ENCODE peak calls at places on chromosomes 1 and 21, in ten cellular contexts. H is CD4-positive, CD25-positive, alpha-beta regulatory T cell; F is cardiac muscle cell; N is GM23338; Z is neuronal stem cell; J is left lung; E is aorta; U is psoas muscle; V is NT2/D1; C is body of pancreas. L is an unnamed sample. For H3K4me1 and H3K27me3, the result is how much of the 10 kb centered on the place peaks cover.

GRCh38 chr1:243490748-243491686 is 235.2 kb downstream of the SDCCAG8 start:
- DNase-seq in N (peak), Z (no peak), J (no peak), C (no peak), H (no peak), V (peak), U (no peak), F (no peak), E (peak), L (no peak)

GRCh38 chr1:7761103-7761502 is 10.0 kb upstream of the VAMP3 start:
- DNase-seq in H (no peak), F (no peak), C (no peak), Z (no peak), V (no peak), N (peak), U (no peak), E (no peak), J (no peak), L (no peak)

GRCh38 chr1:12407050-12407961 is 177.5 kb downstream of the VPS13D start:
- DNase-seq in V (no peak), F (no peak), Z (no peak), C (peak), H (peak), J (no peak), N (peak), U (no peak), E (no peak), L (no peak)

GRCh38 chr1:57839067-57839466 is 415.2 kb upstream of the DAB1 start:
- DNase-seq in J (no peak), U (no peak), F (no peak), H (no peak), N (no peak), E (no peak), C (no peak), Z (no peak), V (no peak), L (no peak)

GRCh38 chr1:243549108-243549507 is 293.3 kb downstream of the SDCCAG8 start:
- DNase-seq in H (no peak), E (no peak), C (no peak), N (no peak), Z (no peak), J (no peak), F (no peak), V (no peak), U (no peak), L (no peak)

GRCh38 chr1:61090546-61090945 is 8.2 kb downstream of the NFIA start:
- DNase-seq in C (no peak), H (no peak), N (no peak), U (no peak), E (no peak), Z (no peak), F (no peak), J (no peak), V (no peak), L (no peak)

GRCh38 chr1:176648556-176648955 is 185.6 kb downstream of the PAPPA2 start:
- DNase-seq in U (no peak), H (no peak), C (no peak), E (no peak), N (no peak), F (no peak), J (no peak), Z (no peak), V (no peak), L (no peak)

GRCh38 chr1:84613026-84613425 is 38.8 kb upstream of the CTBS start:
- DNase-seq in F (no peak), E (no peak), Z (no peak), H (no peak), N (no peak), V (no peak), C (no peak), J (no peak), U (no peak), L (no peak)

GRCh38 chr1:194355488-194356106 is 1169.2 kb upstream of the B3GALT2 start:
- DNase-seq in E (no peak), U (no peak), N (no peak), Z (no peak), C (no peak), J (peak), V (no peak), F (no peak), H (no peak), L (no peak)

GRCh38 chr1:23930861-23931471 is 17.8 kb upstream of the CNR2 start:
- DNase-seq in V (no peak), N (no peak), J (no peak), Z (no peak), F (no peak), C (no peak), U (no peak), H (no peak), E (no peak), L (no peak)

GRCh38 chr1:102891868-102892625 is 216.3 kb downstream of the COL11A1 start:
- DNase-seq in E (no peak), F (no peak), N (no peak), H (no peak), J (no peak), Z (no peak), U (no peak), V (no peak), C (no peak), L (no peak)

GRCh38 chr1:50268049-50268448 is 155.2 kb downstream of the DMRTA2 start:
- DNase-seq in J (no peak), N (peak), H (peak), F (peak), E (no peak), V (peak), Z (peak), U (no peak), C (no peak), L (no peak)

GRCh38 chr1:156484480-156485058 is 16.0 kb downstream of the MEF2D start:
- DNase-seq in E (no peak), J (no peak), V (no peak), Z (no peak), N (no peak), F (no peak), H (no peak), C (no peak), U (no peak), L (no peak)

GRCh38 chr21:36452281-36452680 is 27.6 kb downstream of the CLDN14 start:
- DNase-seq in V (no peak), E (no peak), U (no peak), C (no peak), F (no peak), Z (no peak), J (no peak), N (no peak), H (no peak), L (no peak)

GRCh38 chr1:184622136-184622823 is 132.4 kb downstream of the EDEM3 start:
- DNase-seq in E (peak), Z (no peak), F (peak), V (no peak), N (no peak), J (no peak), C (no peak), U (peak), H (no peak), L (no peak)

GRCh38 chr1:41611068-41611931 is 126.8 kb upstream of the EDN2 start:
- DNase-seq in H (no peak), N (no peak), F (no peak), U (no peak), C (no peak), J (no peak), V (no peak), Z (no peak), E (no peak), L (no peak)

GRCh38 chr1:79044974-79045650 is 38.6 kb upstream of the ADGRL4 start:
- DNase-seq in E (peak), V (no peak), H (no peak), N (peak), U (no peak), F (peak), Z (no peak), C (no peak), J (peak), L (no peak)

GRCh38 chr1:37477198-37477931 is 3.0 kb downstream of the ZC3H12A start:
- DNase-seq in Z (no peak), E (peak), J (peak), N (peak), F (peak), U (peak), V (peak), H (peak), C (peak), L (no peak)

GRCh38 chr1:76835203-76835602 is 32.1 kb upstream of the ST6GALNAC5 start:
- DNase-seq in N (no peak), V (no peak), F (no peak), E (no peak), J (no peak), H (no peak), C (no peak), Z (no peak), U (no peak), L (no peak)

GRCh38 chr1:218510153-218510772 is 165.1 kb downstream of the TGFB2 start:
- DNase-seq in U (no peak), V (no peak), Z (no peak), F (no peak), J (no peak), H (no peak), N (no peak), E (no peak), C (no peak), L (no peak)

GRCh38 chr1:15616704-15617172 is 520 bp upstream of the DDI2 start:
- DNase-seq in J (no peak), U (no peak), F (no peak), N (peak), Z (peak), E (no peak), H (no peak), C (no peak), V (no peak), L (no peak)

GRCh38 chr1:217718873-217719272 is 87.7 kb downstream of the SPATA17 start:
- DNase-seq in Z (no peak), U (no peak), J (no peak), F (no peak), E (no peak), N (no peak), C (no peak), V (no peak), H (no peak), L (no peak)

GRCh38 chr1:90723561-90724108 is 6.5 kb upstream of the BARHL2 start:
- DNase-seq in H (no peak), N (peak), J (peak), Z (no peak), U (no peak), C (no peak), E (no peak), F (no peak), V (no peak), L (no peak)

GRCh38 chr1:16226495-16227179 is 10.3 kb downstream of the CPLANE2 start:
- DNase-seq in E (no peak), C (peak), U (peak), F (peak), J (peak), V (peak), Z (no peak), H (no peak), N (peak), L (no peak)

GRCh38 chr21:34078915-34079314 is 5.5 kb downstream of the MRPS6 start:
- DNase-seq in V (no peak), E (no peak), H (peak), U (no peak), N (no peak), Z (no peak), J (no peak), C (no peak), F (no peak), L (no peak)

GRCh38 chr1:92957020-92957734 is 4.1 kb downstream of the DIPK1A start:
- DNase-seq in N (no peak), H (peak), U (no peak), E (no peak), J (no peak), F (no peak), C (no peak), Z (no peak), V (no peak), L (no peak)

GRCh38 chr1:97119775-97120174 is 398.2 kb downstream of the PTBP2 start:
- DNase-seq in U (no peak), J (no peak), H (no peak), C (no peak), N (peak), Z (peak), V (peak), F (no peak), E (no peak), L (no peak)

GRCh38 chr1:99481391-99481996 is 164.4 kb upstream of the PALMD start:
- DNase-seq in E (no peak), H (peak), F (peak), C (peak), Z (peak), N (peak), V (peak), U (no peak), J (no peak), L (peak)

GRCh38 chr1:246142320-246142893 is 364.7 kb downstream of the SMYD3 start:
- DNase-seq in E (no peak), Z (no peak), U (no peak), C (no peak), V (no peak), H (no peak), J (no peak), F (no peak), N (no peak), L (no peak)

GRCh38 chr1:114153621-114154145 is at the start of gene SYT6:
- DNase-seq in F (peak), C (no peak), J (peak), H (no peak), E (no peak), Z (no peak), N (peak), U (no peak), V (no peak), L (no peak)

GRCh38 chr1:239543873-239544272 is 157.5 kb downstream of the CHRM3 start:
- DNase-seq in E (no peak), V (no peak), H (no peak), U (no peak), N (no peak), J (no peak), F (no peak), Z (no peak), C (no peak), L (no peak)

DNA sequence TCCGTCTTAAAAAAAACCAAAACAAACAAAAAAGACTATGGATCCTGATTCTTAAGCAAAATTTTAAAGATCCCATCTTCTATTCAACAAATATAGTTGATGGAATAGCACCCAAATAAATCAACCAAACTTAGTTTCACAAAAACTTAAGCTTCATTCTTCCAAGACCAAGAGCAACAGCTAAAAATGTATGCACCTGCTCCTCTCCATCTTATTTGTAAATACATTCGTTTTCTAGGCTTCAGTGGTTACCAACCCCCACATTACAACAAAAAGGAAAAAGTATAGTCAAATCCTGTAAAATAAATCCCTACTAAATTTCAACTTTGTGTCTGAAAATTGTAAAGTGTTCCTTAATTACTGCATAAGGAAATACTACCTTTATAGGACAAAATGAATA is 3.9 kb downstream of the PTP4A2 start:
- DNase-seq in U (no peak), N (no peak), J (no peak), C (no peak), V (no peak), E (no peak), F (no peak), Z (no peak), H (no peak), L (no peak)
- H3K4me3 ChIP-seq in U (peak), N (no peak), J (no peak), C (no peak), V (no peak), E (no peak), F (no peak), Z (no peak), H (peak), L (no peak)

GRCh38 chr1:221810406-221810805 is 68.5 kb upstream of the DUSP10 start:
- DNase-seq in F (no peak), V (no peak), Z (no peak), N (no peak), U (no peak), J (no peak), E (no peak), C (no peak), H (no peak), L (no peak)
- H3K4me1 ChIP-seq in F (under half), V (under half), Z (under half), N (under half), U (under half), J (under half), E (under half), C (under half), H (under half), L (under half)

GRCh38 chr1:63073530-63074306 is 248.6 kb upstream of the FOXD3 start:
- DNase-seq in U (no peak), V (peak), E (no peak), C (no peak), J (no peak), F (peak), Z (peak), N (peak), H (no peak), L (no peak)

GRCh38 chr1:63064135-63064534 is 258.2 kb upstream of the FOXD3 start:
- DNase-seq in Z (no peak), U (no peak), F (no peak), H (no peak), C (no peak), E (no peak), J (no peak), V (no peak), N (peak), L (no peak)

GRCh38 chr1:63074321-63074720 is 248.0 kb upstream of the FOXD3 start:
- DNase-seq in E (no peak), C (no peak), Z (no peak), J (peak), V (no peak), H (no peak), N (peak), F (no peak), U (no peak), L (no peak)

GRCh38 chr1:63068626-63069025 is 253.7 kb upstream of the FOXD3 start:
- DNase-seq in H (no peak), N (no peak), C (no peak), Z (no peak), V (no peak), J (no peak), E (no peak), U (no peak), F (no peak), L (no peak)

DNA sequence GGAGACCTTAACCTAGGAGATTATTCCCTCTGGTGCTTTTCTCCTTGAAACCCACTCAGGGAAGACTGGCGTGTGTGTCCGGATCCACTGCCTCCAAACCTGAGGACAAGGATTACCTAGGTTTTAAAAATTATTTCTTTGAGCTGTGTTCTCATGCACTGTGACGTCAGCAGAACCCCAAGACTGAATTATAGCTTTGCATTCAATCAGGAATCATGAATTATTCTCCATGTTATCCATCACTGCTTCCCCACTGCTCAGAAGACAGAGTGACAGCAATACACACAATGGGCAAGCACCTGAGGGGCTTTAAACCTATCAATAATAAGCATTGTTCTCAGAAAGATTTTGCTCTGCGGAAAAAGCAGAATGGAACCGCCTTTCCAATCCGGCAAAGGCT is 253.2 kb upstream of the FOXD3 start:
- DNase-seq in V (no peak), F (no peak), C (no peak), Z (no peak), N (no peak), U (no peak), E (no peak), H (no peak), J (no peak), L (no peak)
- H3K27me3 ChIP-seq in V (under half), F (under half), C (under half), Z (under half), N (under half), U (under half), E (under half), H (under half), J (under half), L (under half)

GRCh38 chr1:214282696-214283225 is 1.8 kb downstream of the SMYD2 start:
- DNase-seq in F (no peak), V (no peak), Z (no peak), C (no peak), N (no peak), H (no peak), U (no peak), J (no peak), E (no peak), L (no peak)
- H3K4me3 ChIP-seq in F (no peak), V (peak), Z (no peak), C (no peak), N (no peak), H (peak), U (peak), J (no peak), E (no peak), L (no peak)

DNA sequence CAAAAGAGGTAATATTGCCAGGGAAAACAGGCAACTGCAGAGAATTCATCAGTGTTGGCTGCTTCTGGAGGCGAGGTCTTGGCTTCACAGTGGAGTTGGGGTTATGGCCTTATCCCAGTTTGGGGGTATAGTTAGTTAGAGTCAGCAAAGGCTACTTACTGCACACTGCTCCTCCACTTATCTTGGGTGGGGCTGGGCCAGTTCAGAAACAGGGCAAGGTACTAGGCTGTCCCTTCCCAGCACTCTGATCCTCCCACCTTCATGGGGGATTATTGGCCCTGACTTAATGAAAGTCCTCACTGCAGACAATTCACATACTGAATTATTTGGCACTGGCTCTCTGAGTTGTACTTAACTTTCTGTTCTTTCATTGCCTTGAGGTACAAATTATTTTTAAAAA is 189.6 kb downstream of the NRIP1 start:
- DNase-seq in C (no peak), V (no peak), H (no peak), N (no peak), Z (no peak), F (no peak), J (no peak), E (no peak), U (no peak), L (no peak)
- H3K4me1 ChIP-seq in C (under half), V (under half), H (under half), N (under half), Z (under half), F (under half), J (under half), E (under half), U (under half), L (under half)

DNA sequence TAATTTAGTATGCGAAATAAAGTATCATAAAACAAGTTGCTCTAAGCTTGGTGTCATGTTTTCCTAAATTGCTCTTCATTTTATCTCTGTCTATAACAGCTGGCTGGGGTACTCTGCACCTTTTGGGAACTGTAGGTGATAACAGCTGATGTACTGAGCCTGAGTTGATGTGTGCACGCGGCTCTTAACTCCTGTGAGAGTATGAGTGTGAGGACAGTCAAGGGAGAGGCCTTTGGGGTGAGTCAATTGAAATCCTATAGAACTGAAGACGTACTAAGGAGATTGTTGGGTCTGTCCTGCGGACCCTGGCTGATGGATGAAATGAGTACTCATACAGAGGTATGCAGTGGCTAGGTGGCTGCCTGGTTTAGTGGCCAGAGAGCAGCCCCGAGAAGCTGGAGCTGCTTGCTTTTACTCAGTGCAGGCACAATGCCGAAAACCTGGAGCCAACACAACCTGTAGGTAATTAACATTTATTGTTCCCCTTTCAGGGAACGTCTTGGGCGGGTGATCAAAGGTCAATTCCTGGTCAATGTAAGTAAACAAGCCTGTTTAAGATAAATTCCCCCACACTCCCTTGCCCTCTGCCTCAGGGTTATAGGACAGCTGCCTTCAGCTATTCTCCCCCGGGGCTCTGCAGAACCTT is 188.5 kb downstream of the PRDM2 start:
- DNase-seq in V (no peak), J (no peak), Z (no peak), N (no peak), C (no peak), H (no peak), U (no peak), E (no peak), F (no peak), L (no peak)
- H3K27me3 ChIP-seq in V (half or more), J (half or more), Z (half or more), N (half or more), C (under half), H (under half), U (under half), E (under half), F (half or more), L (under half)

GRCh38 chr1:226121049-226121586 is 58.6 kb downstream of the H3-3A start:
- DNase-seq in C (no peak), F (no peak), V (no peak), Z (no peak), E (no peak), U (no peak), J (no peak), H (peak), N (no peak), L (no peak)
- H3K4me3 ChIP-seq in C (no peak), F (peak), V (peak), Z (peak), E (no peak), U (peak), J (peak), H (peak), N (peak), L (peak)

DNA sequence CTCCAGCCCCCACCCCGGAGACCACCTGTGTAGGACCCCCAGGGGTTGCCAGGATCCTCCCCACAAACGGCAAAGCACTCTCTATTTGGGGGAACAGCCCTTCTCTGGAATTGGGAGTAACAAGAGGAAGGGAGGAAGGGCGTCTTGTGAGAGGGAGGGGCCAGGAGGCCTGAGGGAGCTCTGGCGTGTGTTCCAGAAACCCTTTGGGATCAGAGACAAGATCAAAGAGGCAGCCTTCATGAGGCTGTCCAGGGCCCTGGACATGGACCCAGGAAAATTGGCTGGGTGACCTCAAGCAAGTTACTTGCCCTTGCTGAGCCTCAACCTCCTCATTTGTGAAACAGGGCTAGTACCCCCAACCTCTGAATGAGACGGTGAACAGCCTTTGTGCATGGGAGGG is 18.1 kb upstream of the ECE1 start:
- DNase-seq in Z (no peak), C (no peak), U (no peak), N (no peak), J (no peak), E (no peak), V (no peak), F (no peak), H (no peak), L (no peak)
- H3K4me1 ChIP-seq in Z (under half), C (half or more), U (under half), N (under half), J (under half), E (under half), V (under half), F (under half), H (under half), L (under half)

L was measured in iPS DF 6.9.